ENCODE peak calls at places on chromosomes 11 and 22, in six cellular contexts. Y is HCT116, T is transverse colon, X is esophagus squamous epithelium, Q is body of pancreas, P is suprapubic skin. K is an unnamed sample.

GRCh38 chr22:44683881-44684280 is 18.1 kb upstream of the PRR5 start:
- DNase-seq in Y (no peak), T (no peak), X (no peak), Q (no peak), P (no peak), K (no peak)

GRCh38 chr11:125315088-125315740 is 150.7 kb downstream of the PKNOX2 start:
- DNase-seq in Y (no peak), T (no peak), X (no peak), Q (peak), P (no peak), K (no peak)

GRCh38 chr22:40951795-40952602 is 821 bp downstream of the RBX1 start:
- DNase-seq in Y (no peak), T (no peak), X (no peak), Q (no peak), P (no peak), K (no peak)

GRCh38 chr11:1401656-1402221 is 12.0 kb downstream of the BRSK2 start:
- DNase-seq in Y (no peak), T (peak), X (no peak), Q (peak), P (no peak), K (peak)

GRCh38 chr11:32963721-32964120 is 52.0 kb upstream of the DEPDC7 start:
- DNase-seq in Y (no peak), T (no peak), X (no peak), Q (no peak), P (no peak), K (no peak)

GRCh38 chr11:86719781-86720463 is 47.5 kb upstream of the ME3 start:
- DNase-seq in Y (no peak), T (no peak), X (no peak), Q (no peak), P (no peak), K (no peak)

GRCh38 chr22:36569999-36570398 is 41.0 kb upstream of the EIF3D start:
- DNase-seq in Y (peak), T (no peak), X (no peak), Q (no peak), P (no peak), K (peak)

GRCh38 chr11:63892233-63892632 is 24.7 kb downstream of the RCOR2 start:
- DNase-seq in Y (no peak), T (no peak), X (no peak), Q (no peak), P (no peak), K (no peak)

GRCh38 chr11:9091044-9091936 is at the start of gene SCUBE2:
- DNase-seq in Y (no peak), T (peak), X (no peak), Q (no peak), P (no peak), K (no peak)

GRCh38 chr11:72191961-72192381 is at the start of gene FOLR1:
- DNase-seq in Y (peak), T (no peak), X (no peak), Q (no peak), P (no peak), K (no peak)

GRCh38 chr11:72491001-72491400 is 56.7 kb upstream of the CLPB start:
- DNase-seq in Y (no peak), T (no peak), X (no peak), Q (no peak), P (no peak), K (no peak)

GRCh38 chr11:114678125-114679036 is at the start of gene NXPE2:
- DNase-seq in Y (no peak), T (peak), X (no peak), Q (no peak), P (no peak), K (no peak)

GRCh38 chr11:67045314-67045713 is 11.3 kb upstream of the RHOD start:
- DNase-seq in Y (peak), T (no peak), X (no peak), Q (no peak), P (no peak), K (peak)

GRCh38 chr22:44869196-44869595 is 116.8 kb downstream of the ARHGAP8 start:
- DNase-seq in Y (no peak), T (no peak), X (no peak), Q (no peak), P (no peak), K (peak)

GRCh38 chr22:40178417-40179409 is 988 bp downstream of the TNRC6B start:
- DNase-seq in Y (no peak), T (peak), X (no peak), Q (no peak), P (no peak), K (no peak)

GRCh38 chr11:114080219-114080618 is 20.7 kb downstream of the ZBTB16 start:
- DNase-seq in Y (no peak), T (no peak), X (no peak), Q (peak), P (peak), K (no peak)

GRCh38 chr11:35602160-35602793 is 16.0 kb upstream of the FJX1 start:
- DNase-seq in Y (no peak), T (no peak), X (no peak), Q (no peak), P (no peak), K (no peak)

GRCh38 chr11:118953265-118953664 is 2.8 kb upstream of the UPK2 start:
- DNase-seq in Y (no peak), T (no peak), X (no peak), Q (no peak), P (no peak), K (no peak)

GRCh38 chr11:105282658-105283057 is 143.1 kb upstream of the CARD18 start:
- DNase-seq in Y (no peak), T (no peak), X (no peak), Q (no peak), P (no peak), K (no peak)

GRCh38 chr11:209275-210121 is 2.0 kb downstream of the RIC8A start:
- DNase-seq in Y (no peak), T (no peak), X (no peak), Q (no peak), P (peak), K (no peak)

GRCh38 chr11:44947114-44947513 is 3.6 kb downstream of the TP53I11 start:
- DNase-seq in Y (no peak), T (no peak), X (no peak), Q (peak), P (no peak), K (no peak)

GRCh38 chr11:85627998-85628770 is at the start of gene TMEM126B:
- DNase-seq in Y (peak), T (peak), X (peak), Q (peak), P (peak), K (peak)
- TF ChIP-seq POLR2A in Y (peak), T (peak), X (no peak), Q (peak), P (peak), K (peak)

GRCh38 chr11:61950035-61950547 is at the start of gene BEST1:
- DNase-seq in Y (no peak), T (no peak), X (no peak), Q (no peak), P (no peak), K (no peak)

GRCh38 chr11:61947486-61948210 is 2.5 kb upstream of the BEST1 start:
- DNase-seq in Y (peak), T (peak), X (no peak), Q (peak), P (peak), K (peak)

GRCh38 chr11:61948505-61948904 is 1.6 kb upstream of the BEST1 start:
- DNase-seq in Y (no peak), T (no peak), X (no peak), Q (no peak), P (no peak), K (no peak)

GRCh38 chr11:61951484-61952135 is 1.5 kb downstream of the BEST1 start:
- DNase-seq in Y (no peak), T (no peak), X (no peak), Q (no peak), P (no peak), K (no peak)

DNA sequence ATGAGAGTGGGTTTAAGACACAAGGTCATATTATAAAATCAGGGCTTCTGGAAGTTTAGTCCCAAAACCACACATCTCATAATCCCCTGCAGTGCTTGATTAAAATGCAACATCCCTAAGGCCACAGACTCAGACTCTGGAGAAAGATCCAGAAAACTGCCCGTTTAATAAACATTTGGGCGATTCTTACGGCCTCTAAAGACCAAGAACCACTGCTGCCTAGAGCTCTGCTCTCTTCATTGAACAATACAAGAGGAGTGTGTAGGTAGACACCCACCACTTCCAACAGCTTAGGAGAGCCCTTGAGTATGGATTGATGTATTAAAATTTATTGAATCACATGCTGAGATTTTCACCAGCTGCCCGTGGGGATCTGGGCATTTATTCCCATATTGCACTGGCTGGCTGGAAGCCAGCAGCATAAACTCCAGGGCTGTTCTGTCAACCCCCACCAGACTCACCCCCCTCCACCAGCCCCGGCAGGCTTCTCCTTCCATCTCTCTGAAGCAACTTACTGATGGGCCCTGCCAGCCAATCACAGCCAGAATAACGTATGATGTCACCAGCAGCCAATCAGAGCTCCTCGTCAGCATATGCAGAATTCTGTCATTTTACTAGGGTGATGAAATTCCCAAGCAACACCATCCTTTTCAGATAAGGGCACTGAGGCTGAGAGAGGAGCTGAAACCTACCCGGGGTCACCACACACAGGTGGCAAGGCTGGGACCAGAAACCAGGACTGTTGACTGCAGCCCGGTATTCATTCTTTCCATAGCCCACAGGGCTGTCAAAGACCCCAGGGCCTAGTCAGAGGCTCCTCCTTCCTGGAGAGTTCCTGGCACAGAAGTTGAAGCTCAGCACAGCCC is 749 bp upstream of the BEST1 start:
- DNase-seq in Y (peak), T (peak), X (no peak), Q (peak), P (peak), K (peak)
- TF ChIP-seq POLR2A in Y (peak), T (no peak), X (no peak), Q (no peak), P (peak), K (no peak)

DNA sequence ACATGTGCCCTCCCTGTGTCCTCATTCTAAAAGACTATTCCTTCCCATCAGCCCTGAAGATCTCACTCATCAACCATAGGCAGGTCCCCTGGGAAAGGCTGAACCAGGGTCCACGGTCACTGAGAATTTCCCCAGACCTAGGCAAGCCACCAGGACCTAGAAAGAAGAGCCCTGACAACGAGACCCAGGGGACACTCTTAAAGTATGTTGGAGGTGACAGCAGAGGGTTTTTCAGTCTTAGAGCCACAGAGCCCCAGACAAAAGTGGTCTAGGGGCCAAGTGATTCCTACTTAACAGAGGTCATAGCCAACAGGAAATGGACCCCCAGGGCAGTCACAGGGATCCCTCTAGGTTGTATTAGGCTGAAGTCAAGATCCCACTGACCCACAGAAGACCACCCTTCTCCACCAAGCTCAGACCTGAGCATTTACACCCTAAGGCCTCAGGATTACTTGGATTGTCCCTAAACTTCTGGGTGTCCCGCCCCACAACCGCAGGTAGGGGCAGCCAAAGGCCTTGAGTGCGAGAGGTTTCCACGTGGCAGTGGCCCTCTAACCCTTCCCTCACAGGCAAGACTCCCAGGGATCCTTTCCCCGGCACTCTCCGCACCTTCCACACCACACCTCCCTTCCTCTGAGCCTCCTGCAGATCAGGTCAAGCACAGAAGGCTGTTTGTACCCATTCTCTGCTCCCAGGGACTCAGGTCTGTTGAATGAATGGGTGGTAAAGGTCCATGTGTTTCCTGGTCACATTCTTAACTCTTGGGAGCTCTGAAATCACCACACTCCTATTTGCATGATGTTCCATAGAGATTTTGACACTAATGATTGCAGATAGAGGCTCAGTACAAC is 12.3 kb downstream of the POU2AF1 start:
- DNase-seq in Y (no peak), T (no peak), X (no peak), Q (no peak), P (no peak), K (no peak)
- TF ChIP-seq POLR2A in Y (no peak), T (no peak), X (no peak), Q (no peak), P (no peak), K (no peak)

GRCh38 chr22:20111689-20112622 is 3.9 kb upstream of the RANBP1 start:
- DNase-seq in Y (no peak), T (no peak), X (no peak), Q (peak), P (no peak), K (no peak)

GRCh38 chr22:20110359-20110985 is 5.4 kb upstream of the RANBP1 start:
- DNase-seq in Y (no peak), T (no peak), X (no peak), Q (no peak), P (no peak), K (no peak)

GRCh38 chr22:20112623-20113511 is 3.0 kb upstream of the RANBP1 start:
- DNase-seq in Y (no peak), T (no peak), X (no peak), Q (no peak), P (no peak), K (no peak)

GRCh38 chr22:20109411-20110358 is 6.2 kb upstream of the RANBP1 start:
- DNase-seq in Y (no peak), T (no peak), X (no peak), Q (no peak), P (no peak), K (no peak)

DNA sequence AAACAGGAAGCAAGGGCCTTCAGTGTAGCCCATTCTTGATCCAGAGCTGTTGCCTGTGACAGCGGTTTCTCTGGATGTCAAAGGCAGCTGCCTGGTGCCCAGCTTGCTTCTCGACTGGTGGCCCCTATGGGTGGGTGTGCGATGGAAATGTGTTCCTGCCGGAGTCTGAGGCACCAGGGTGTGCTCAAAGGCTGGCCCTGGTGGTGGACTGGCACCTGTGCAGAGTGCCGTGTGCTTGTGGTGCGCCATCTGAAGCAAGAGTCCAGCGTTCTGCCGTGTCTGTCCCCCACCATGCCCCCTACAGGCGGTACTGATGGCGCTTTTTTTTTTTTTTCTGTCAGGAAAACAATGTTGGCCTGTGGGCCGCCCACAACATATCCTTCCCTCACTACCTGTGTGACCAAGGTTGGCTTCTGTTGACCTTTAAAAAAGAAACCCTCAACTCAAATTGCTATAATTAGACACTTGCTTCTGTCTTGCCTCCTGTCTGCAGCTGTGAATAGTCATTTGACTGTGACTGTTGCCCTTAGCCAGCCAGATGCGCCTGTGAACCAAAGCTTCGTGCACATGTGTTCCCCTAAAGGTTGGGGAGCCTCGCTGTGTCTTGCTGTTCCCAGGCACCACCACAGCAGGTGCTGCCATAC is 4.7 kb upstream of the RANBP1 start:
- DNase-seq in Y (peak), T (no peak), X (no peak), Q (no peak), P (no peak), K (no peak)
- TF ChIP-seq POLR2A in Y (no peak), T (no peak), X (no peak), Q (no peak), P (no peak), K (no peak)

DNA sequence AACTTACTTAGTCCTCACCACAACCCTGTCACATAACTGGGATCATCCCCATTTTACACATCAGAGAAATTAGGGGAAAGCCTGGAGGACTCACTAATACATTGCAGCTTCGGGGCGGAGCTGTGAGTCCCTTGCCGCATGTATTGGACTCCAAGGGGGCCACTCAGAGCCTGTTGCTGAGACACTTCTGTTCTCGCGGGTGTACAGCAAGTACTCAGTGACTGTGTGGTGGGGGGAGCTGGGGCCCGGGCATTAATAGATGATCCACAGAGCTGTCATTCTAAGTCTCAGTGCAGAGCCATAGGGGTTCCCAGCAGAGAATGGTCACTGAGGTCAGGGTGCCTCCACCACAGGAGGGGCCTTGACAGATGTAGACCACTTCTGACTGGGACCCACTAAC is 13.6 kb downstream of the OAF start:
- DNase-seq in Y (no peak), T (no peak), X (no peak), Q (no peak), P (no peak), K (no peak)
- TF ChIP-seq POLR2A in Y (no peak), T (no peak), X (no peak), Q (no peak), P (no peak), K (no peak)